ENCODE peak calls at places on chromosome 16, in six cellular contexts. H, B, W, O, M and F are unnamed samples.

GRCh38 chr16:77843412-77843811 is 55.0 kb downstream of the VAT1L start:
- DNase-seq in H (no peak), M (no peak), B (no peak), W (no peak), O (no peak), F (no peak)

GRCh38 chr16:67673712-67674580 is 7.3 kb downstream of the C16orf86 start:
- DNase-seq in M (peak), W (no peak), H (no peak), B (peak), O (no peak), F (no peak)

GRCh38 chr16:86517652-86518258 is 7.4 kb downstream of the FOXF1 start:
- DNase-seq in O (peak), B (peak), M (peak), H (peak), W (no peak), F (no peak)

GRCh38 chr16:23836404-23837291 is 865 bp downstream of the PRKCB start:
- DNase-seq in B (peak), M (peak), O (peak), H (no peak), W (no peak), F (no peak)

GRCh38 chr16:57115504-57116182 is 23.3 kb downstream of the CPNE2 start:
- DNase-seq in B (peak), O (no peak), W (no peak), M (peak), H (no peak), F (no peak)

GRCh38 chr16:61968242-61968978 is 67.8 kb downstream of the CDH8 start:
- DNase-seq in H (no peak), B (no peak), O (no peak), W (no peak), M (no peak), F (no peak)

GRCh38 chr16:13176711-13177110 is 275.3 kb downstream of the SHISA9 start:
- DNase-seq in W (no peak), B (no peak), H (no peak), O (no peak), M (no peak), F (no peak)

GRCh38 chr16:88844412-88845118 is 12.2 kb downstream of the GALNS start:
- DNase-seq in W (no peak), O (no peak), H (no peak), B (no peak), M (no peak), F (no peak)

GRCh38 chr16:27805828-27806351 is 255.9 kb downstream of the KATNIP start:
- DNase-seq in M (no peak), H (no peak), B (no peak), O (no peak), W (no peak), F (no peak)

GRCh38 chr16:14562691-14563491 is 67.2 kb downstream of the PARN start:
- DNase-seq in O (peak), W (no peak), B (peak), M (no peak), H (peak), F (no peak)

GRCh38 chr16:85221081-85221809 is 109.0 kb upstream of the CIBAR2 start:
- DNase-seq in W (no peak), B (no peak), H (no peak), M (no peak), O (no peak), F (no peak)

GRCh38 chr16:79658301-79659001 is 57.9 kb upstream of the MAF start:
- DNase-seq in W (no peak), O (no peak), H (peak), B (peak), M (no peak), F (no peak)

GRCh38 chr16:89712476-89712805 is 8.3 kb downstream of the VPS9D1 start:
- DNase-seq in W (no peak), O (no peak), B (no peak), H (peak), M (no peak), F (no peak)

GRCh38 chr16:10078541-10078949 is 103.7 kb downstream of the GRIN2A start:
- DNase-seq in B (no peak), W (no peak), O (no peak), M (no peak), H (no peak), F (no peak)

GRCh38 chr16:89842471-89843408 is 14.5 kb downstream of the SPIRE2 start:
- DNase-seq in H (peak), M (no peak), B (no peak), O (no peak), W (no peak), F (no peak)

GRCh38 chr16:68041783-68042182 is 18.7 kb downstream of the DUS2 start:
- DNase-seq in B (no peak), M (no peak), H (no peak), O (no peak), W (no peak), F (no peak)

GRCh38 chr16:25135239-25135878 is 23.8 kb downstream of the LCMT1 start:
- DNase-seq in M (no peak), H (peak), B (no peak), W (no peak), O (no peak), F (no peak)

GRCh38 chr16:80993293-80993691 is 13.4 kb downstream of the CMC2 start:
- DNase-seq in W (no peak), H (peak), M (no peak), O (no peak), B (no peak), F (peak)

GRCh38 chr16:23535901-23536300 is 21.2 kb downstream of the EARS2 start:
- DNase-seq in W (no peak), B (no peak), O (no peak), M (no peak), H (peak), F (no peak)

GRCh38 chr16:23847938-23848337 is 12.2 kb downstream of the PRKCB start:
- DNase-seq in M (no peak), B (no peak), H (no peak), O (no peak), W (no peak), F (no peak)

GRCh38 chr16:17050468-17050867 is 420.3 kb downstream of the XYLT1 start:
- DNase-seq in H (no peak), O (no peak), W (no peak), B (no peak), M (no peak), F (no peak)

GRCh38 chr16:3444032-3444388 is 530 bp downstream of the NAA60 start:
- DNase-seq in M (no peak), O (no peak), H (peak), B (no peak), W (no peak), F (peak)

GRCh38 chr16:85888405-85889331 is 10.3 kb upstream of the IRF8 start:
- DNase-seq in O (no peak), H (peak), M (no peak), W (no peak), B (no peak), F (peak)

GRCh38 chr16:87371261-87371866 is 12.2 kb downstream of the FBXO31 start:
- DNase-seq in W (no peak), M (no peak), H (no peak), B (no peak), O (no peak), F (no peak)

GRCh38 chr16:2856061-2856670 is 1.8 kb downstream of the PRSS22 start:
- DNase-seq in B (no peak), W (no peak), H (peak), M (no peak), O (peak), F (no peak)

GRCh38 chr16:50967827-50968612 is 183.1 kb downstream of the SALL1 start:
- DNase-seq in M (no peak), H (no peak), W (no peak), B (no peak), O (no peak), F (no peak)

GRCh38 chr16:56671706-56672105 is 2.1 kb downstream of the MT1H start:
- DNase-seq in B (no peak), H (peak), O (no peak), M (no peak), W (no peak), F (no peak)

GRCh38 chr16:27638833-27639587 is 89.1 kb downstream of the KATNIP start:
- DNase-seq in H (no peak), W (no peak), O (no peak), B (no peak), M (no peak), F (no peak)

GRCh38 chr16:29876186-29876577 is 13.2 kb upstream of the CDIPT start:
- DNase-seq in B (no peak), W (no peak), M (no peak), H (no peak), O (no peak), F (no peak)

GRCh38 chr16:23080329-23080728 is 68.9 kb downstream of the USP31 start:
- DNase-seq in M (no peak), O (no peak), W (no peak), H (no peak), B (no peak), F (no peak)

GRCh38 chr16:84116720-84117481 is at the start of gene MBTPS1:
- DNase-seq in O (peak), W (peak), H (peak), B (peak), M (peak), F (peak)

GRCh38 chr16:7871371-7871770 is 538.7 kb downstream of the RBFOX1 start:
- DNase-seq in O (no peak), W (no peak), H (no peak), B (no peak), M (no peak), F (no peak)

GRCh38 chr16:14505846-14506245 is 124.2 kb downstream of the PARN start:
- DNase-seq in W (no peak), O (no peak), H (peak), B (no peak), M (no peak), F (no peak)

GRCh38 chr16:67277999-67278772 is 1.1 kb upstream of the PLEKHG4 start:
- DNase-seq in B (peak), M (no peak), O (no peak), H (peak), W (no peak), F (peak)

GRCh38 chr16:22728167-22728836 is 85.7 kb upstream of the HS3ST2 start:
- DNase-seq in M (no peak), H (no peak), W (no peak), O (no peak), B (no peak), F (no peak)

GRCh38 chr16:56990407-56991286 is 1.3 kb downstream of the NLRC5 start:
- DNase-seq in B (no peak), W (no peak), O (no peak), M (no peak), H (peak), F (no peak)

GRCh38 chr16:89322381-89323119 is 105.0 kb downstream of the ZNF778 start:
- DNase-seq in W (no peak), O (peak), H (peak), B (peak), M (no peak), F (peak)

GRCh38 chr16:80935691-80936090 is 71.0 kb downstream of the CMC2 start:
- DNase-seq in W (no peak), B (no peak), M (no peak), H (no peak), O (no peak), F (no peak)